ENCODE peak calls at places on chromosomes 5 and 9, in six cellular contexts. W, T, M, V, N and C are unnamed samples.
A peak's percentile ranks its signal among the peaks of the same experiment; 100 is the strongest.

GRCh38 chr9:136644343-136644592 is 18.4 kb upstream of the EGFL7 start:
- DNase-seq in V (peak; percentile 90), M (peak; percentile 96), W (peak; percentile 86), T (peak; percentile 54), N (peak; percentile 81), C (no peak)

GRCh38 chr9:81964216-81965171 is 21.2 kb downstream of the SPATA31D3 start:
- DNase-seq in W (no peak), T (peak; percentile 90), V (no peak), N (no peak), M (no peak), C (peak; percentile 2)

GRCh38 chr9:6771722-6772121 is 13.9 kb downstream of the KDM4C start:
- DNase-seq in V (no peak), M (no peak), W (no peak), N (no peak), T (no peak), C (no peak)

GRCh38 chr5:1277331-1277730 is 17.5 kb downstream of the TERT start:
- DNase-seq in M (no peak), T (no peak), N (no peak), V (no peak), W (no peak), C (no peak)

GRCh38 chr5:124453221-124454032 is 293.0 kb downstream of the ZNF608 start:
- DNase-seq in M (no peak), T (peak; percentile 79), W (no peak), V (no peak), N (no peak), C (peak; percentile 51)

GRCh38 chr5:157197088-157197487 is 16.4 kb downstream of the ITK start:
- DNase-seq in M (no peak), W (no peak), N (no peak), V (no peak), T (no peak), C (no peak)

GRCh38 chr9:91770229-91770628 is 179.8 kb downstream of the ROR2 start:
- DNase-seq in V (no peak), M (no peak), W (no peak), T (no peak), N (no peak), C (no peak)

GRCh38 chr5:76870046-76870445 is 20.2 kb downstream of the S100Z start:
- DNase-seq in M (no peak), N (no peak), W (no peak), T (no peak), V (no peak), C (no peak)

GRCh38 chr5:79474416-79475173 is 39.3 kb downstream of the HOMER1 start:
- DNase-seq in T (peak; percentile 57), M (no peak), N (no peak), W (no peak), V (no peak), C (no peak)

GRCh38 chr5:54180616-54181015 is 129.8 kb downstream of the ARL15 start:
- DNase-seq in M (no peak), W (no peak), N (no peak), T (peak; percentile 15), V (no peak), C (no peak)

GRCh38 chr5:143355710-143356109 is 47.8 kb downstream of the NR3C1 start:
- DNase-seq in N (peak; percentile 74), V (peak; percentile 33), M (no peak), T (peak; percentile 97), W (peak; percentile 89), C (peak; percentile 85)

GRCh38 chr9:134526798-134527492 is 114.7 kb upstream of the COL5A1 start:
- DNase-seq in N (no peak), V (no peak), T (peak; percentile 11), W (no peak), M (no peak), C (no peak)

GRCh38 chr9:114691956-114692295 is 9.9 kb upstream of the TEX48 start:
- DNase-seq in W (no peak), T (no peak), N (no peak), M (no peak), V (no peak), C (no peak)

GRCh38 chr5:52139888-52140580 is 647.7 kb upstream of the ITGA1 start:
- DNase-seq in V (no peak), T (no peak), M (no peak), W (no peak), N (no peak), C (no peak)

GRCh38 chr9:101727621-101728524 is 10.6 kb downstream of the GRIN3A start:
- DNase-seq in W (no peak), M (no peak), T (peak; percentile 24), N (no peak), V (no peak), C (no peak)

GRCh38 chr5:73365301-73365853 is 83.2 kb downstream of the FOXD1 start:
- DNase-seq in N (no peak), M (no peak), V (no peak), W (no peak), T (peak; percentile 77), C (peak; percentile 83)

GRCh38 chr5:52807723-52808122 is 20.0 kb downstream of the ITGA1 start:
- DNase-seq in N (no peak), V (no peak), M (no peak), T (no peak), W (no peak), C (no peak)

GRCh38 chr9:74521009-74521408 is 23.9 kb downstream of the RORB start:
- DNase-seq in V (no peak), M (no peak), N (no peak), W (no peak), T (peak; percentile 81), C (no peak)

GRCh38 chr9:110391826-110392485 is 54.3 kb upstream of the TXNDC8 start:
- DNase-seq in T (no peak), V (no peak), N (no peak), M (no peak), W (no peak), C (no peak)
- H3K4me3 ChIP-seq in T (no peak overlapping the region), V (no peak overlapping the region), N (no peak overlapping the region), M (no peak overlapping the region), W (no peak overlapping the region), C (no peak overlapping the region)

DNA sequence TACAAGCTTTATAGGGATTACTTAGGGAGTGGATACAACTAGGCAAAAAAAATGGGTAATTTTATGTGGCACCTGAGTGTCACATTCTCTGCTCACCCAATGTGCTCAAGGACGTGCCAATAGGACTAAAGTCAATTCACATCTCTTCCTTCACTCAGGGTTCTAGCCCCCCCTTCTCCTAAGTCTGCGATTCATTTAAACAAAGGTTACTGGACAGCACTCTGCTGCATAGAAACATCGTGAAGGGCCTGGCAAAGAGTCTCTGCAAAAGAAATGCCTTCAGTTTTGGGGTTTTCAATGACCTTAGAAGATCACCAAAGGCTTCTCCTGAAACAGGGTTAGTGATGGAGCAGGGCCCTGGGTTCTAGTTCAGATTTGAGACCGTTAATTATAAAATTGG is 142.3 kb downstream of the TSSK1B start:
- DNase-seq in W (no peak), T (no peak), V (no peak), M (no peak), N (no peak), C (no peak)
- H3K4me3 ChIP-seq in W (no peak overlapping the region), T (no peak overlapping the region), V (peak overlapping the region; percentile 89), M (peak overlapping the region; percentile 66), N (no peak overlapping the region), C (peak overlapping the region; percentile 89)

DNA sequence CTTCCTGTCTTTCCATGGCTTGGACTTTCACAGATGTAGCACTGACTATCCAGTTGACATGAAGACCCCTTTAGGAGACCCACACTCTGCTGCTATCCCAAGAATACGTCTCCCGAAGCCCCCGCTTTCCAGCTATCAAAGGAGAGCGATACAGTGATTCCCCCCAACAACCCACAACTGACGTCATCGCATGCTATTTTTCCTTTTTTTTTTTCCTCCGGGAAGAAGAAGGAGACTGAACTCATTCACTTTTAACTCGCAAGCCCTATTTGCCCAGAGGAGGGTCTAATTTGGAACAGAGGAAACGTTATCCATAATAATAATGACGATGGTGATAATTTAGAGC is 2.1 kb downstream of the PAPPA start:
- DNase-seq in W (no peak), N (no peak), T (peak; percentile 71), M (no peak), V (no peak), C (no peak)
- H3K4me3 ChIP-seq in W (no peak overlapping the region), N (peak overlapping the region; percentile 63), T (peak overlapping the region; percentile 81), M (peak overlapping the region; percentile 57), V (peak overlapping the region; percentile 72), C (peak overlapping the region; percentile 89)

GRCh38 chr5:98121036-98121936 is 652.2 kb upstream of the RGMB start:
- DNase-seq in M (no peak), N (no peak), T (no peak), W (no peak), V (no peak), C (no peak)
- H3K4me3 ChIP-seq in M (no peak overlapping the region), N (no peak overlapping the region), T (no peak overlapping the region), W (no peak overlapping the region), V (no peak overlapping the region), C (no peak overlapping the region)

GRCh38 chr9:113056191-113057106 is at the start of gene ZFP37:
- DNase-seq in N (peak; percentile 90), V (peak; percentile 93), M (peak; percentile 91), T (peak; percentile 94), W (peak; percentile 87), C (peak; percentile 91)

GRCh38 chr9:113057193-113057592 is 669 bp upstream of the ZFP37 start:
- DNase-seq in N (no peak), W (no peak), V (no peak), M (no peak), T (no peak), C (no peak)
- H3K4me3 ChIP-seq in N (peak overlapping the region; percentile 71), W (peak overlapping the region; percentile 71), V (peak overlapping the region; percentile 87), M (peak overlapping the region; percentile 68), T (peak overlapping the region; percentile 76), C (peak overlapping the region; percentile 91)

DNA sequence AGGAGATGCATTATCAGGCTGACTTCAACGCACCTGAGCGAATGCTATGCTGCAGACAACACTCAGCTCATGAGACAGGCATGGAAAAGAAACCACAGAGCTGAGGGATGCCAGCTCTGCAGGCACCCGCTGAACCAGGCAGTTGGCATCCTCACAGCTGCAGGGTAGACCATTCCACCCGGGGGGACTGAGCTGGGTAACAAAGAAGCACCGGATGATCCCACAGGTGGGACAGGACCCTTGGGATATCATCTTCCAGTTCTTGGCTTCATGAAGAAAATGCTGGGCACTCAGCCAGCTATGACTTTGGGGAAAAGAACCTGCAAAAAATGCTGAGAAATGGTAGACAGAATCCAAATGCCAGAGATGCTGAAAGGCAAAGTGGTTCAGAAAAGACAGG is 9.6 kb downstream of the EPB41L4B start:
- DNase-seq in T (no peak), V (no peak), W (no peak), M (no peak), N (no peak), C (no peak)
- H3K4me3 ChIP-seq in T (no peak overlapping the region), V (no peak overlapping the region), W (no peak overlapping the region), M (no peak overlapping the region), N (no peak overlapping the region), C (no peak overlapping the region)